ENCODE peak calls at places on chromosome 7, in eight cellular contexts. One of them, this sample, is unnamed.

GRCh38 chr7:129780257-129781127 is 169.0 kb downstream of the NRF1 start:
- DNase-seq in HCT116: peak
- DNase-seq in GM23338: peak
- DNase-seq in hepatocyte: peak
- DNase-seq in SK-N-SH: peak
- DNase-seq in neural progenitor cell: peak
- DNase-seq in MM.1S: peak
- DNase-seq in PC-3: peak
- DNase-seq in this sample: peak

GRCh38 chr7:135672560-135673359 is 10.4 kb downstream of the STMP1 start:
- DNase-seq in HCT116: peak
- DNase-seq in GM23338: peak
- DNase-seq in hepatocyte: peak
- DNase-seq in SK-N-SH: peak
- DNase-seq in neural progenitor cell: peak
- DNase-seq in MM.1S: peak
- DNase-seq in PC-3: peak
- DNase-seq in this sample: peak

GRCh38 chr7:4931932-4932331 is 27.1 kb downstream of the MMD2 start:
- DNase-seq in HCT116: peak
- DNase-seq in GM23338: peak
- DNase-seq in hepatocyte: peak
- DNase-seq in SK-N-SH: peak
- DNase-seq in neural progenitor cell: peak
- DNase-seq in MM.1S: peak
- DNase-seq in PC-3: peak
- DNase-seq in this sample: no peak

GRCh38 chr7:6453737-6454136 is 6.0 kb upstream of the DAGLB start:
- DNase-seq in HCT116: peak
- DNase-seq in GM23338: no peak
- DNase-seq in hepatocyte: peak
- DNase-seq in SK-N-SH: no peak
- DNase-seq in neural progenitor cell: no peak
- DNase-seq in MM.1S: no peak
- DNase-seq in PC-3: peak
- DNase-seq in this sample: no peak

GRCh38 chr7:130960208-130960988 is 226.4 kb upstream of the KLF14 start:
- DNase-seq in HCT116: peak
- DNase-seq in GM23338: no peak
- DNase-seq in hepatocyte: peak
- DNase-seq in SK-N-SH: no peak
- DNase-seq in neural progenitor cell: no peak
- DNase-seq in MM.1S: peak
- DNase-seq in PC-3: peak
- DNase-seq in this sample: peak

GRCh38 chr7:27966219-27966780 is 214.3 kb downstream of the JAZF1 start:
- DNase-seq in HCT116: no peak
- DNase-seq in GM23338: no peak
- DNase-seq in hepatocyte: no peak
- DNase-seq in SK-N-SH: no peak
- DNase-seq in neural progenitor cell: no peak
- DNase-seq in MM.1S: no peak
- DNase-seq in PC-3: no peak
- DNase-seq in this sample: peak

GRCh38 chr7:20260219-20260618 is 43.0 kb upstream of the MACC1 start:
- DNase-seq in HCT116: no peak
- DNase-seq in GM23338: no peak
- DNase-seq in hepatocyte: no peak
- DNase-seq in SK-N-SH: no peak
- DNase-seq in neural progenitor cell: no peak
- DNase-seq in MM.1S: no peak
- DNase-seq in PC-3: no peak
- DNase-seq in this sample: no peak

GRCh38 chr7:30240401-30240800 is 44.0 kb upstream of the ZNRF2 start:
- DNase-seq in HCT116: no peak
- DNase-seq in GM23338: no peak
- DNase-seq in hepatocyte: no peak
- DNase-seq in SK-N-SH: no peak
- DNase-seq in neural progenitor cell: no peak
- DNase-seq in MM.1S: no peak
- DNase-seq in PC-3: no peak
- DNase-seq in this sample: no peak

GRCh38 chr7:33903770-33904679 is 1.3 kb upstream of the BMPER start:
- DNase-seq in HCT116: no peak
- DNase-seq in GM23338: peak
- DNase-seq in hepatocyte: peak
- DNase-seq in SK-N-SH: peak
- DNase-seq in neural progenitor cell: peak
- DNase-seq in MM.1S: peak
- DNase-seq in PC-3: no peak
- DNase-seq in this sample: no peak

GRCh38 chr7:139987691-139988516 is 74.8 kb downstream of the PARP12 start:
- DNase-seq in HCT116: no peak
- DNase-seq in GM23338: no peak
- DNase-seq in hepatocyte: no peak
- DNase-seq in SK-N-SH: no peak
- DNase-seq in neural progenitor cell: no peak
- DNase-seq in MM.1S: no peak
- DNase-seq in PC-3: no peak
- DNase-seq in this sample: no peak

GRCh38 chr7:19508124-19508523 is 200.7 kb downstream of the POLR1F start:
- DNase-seq in HCT116: no peak
- DNase-seq in GM23338: no peak
- DNase-seq in hepatocyte: no peak
- DNase-seq in SK-N-SH: no peak
- DNase-seq in neural progenitor cell: no peak
- DNase-seq in MM.1S: no peak
- DNase-seq in PC-3: no peak
- DNase-seq in this sample: no peak

GRCh38 chr7:2734761-2735571 is 47.0 kb downstream of the AMZ1 start:
- DNase-seq in HCT116: no peak
- DNase-seq in GM23338: no peak
- DNase-seq in hepatocyte: no peak
- DNase-seq in SK-N-SH: no peak
- DNase-seq in neural progenitor cell: no peak
- DNase-seq in MM.1S: no peak
- DNase-seq in PC-3: no peak
- DNase-seq in this sample: no peak

GRCh38 chr7:137925754-137926153 is 76.1 kb downstream of the CREB3L2 start:
- DNase-seq in HCT116: no peak
- DNase-seq in GM23338: no peak
- DNase-seq in hepatocyte: no peak
- DNase-seq in SK-N-SH: no peak
- DNase-seq in neural progenitor cell: no peak
- DNase-seq in MM.1S: no peak
- DNase-seq in PC-3: no peak
- DNase-seq in this sample: no peak

GRCh38 chr7:98051118-98051744 is 55.4 kb upstream of the LMTK2 start:
- DNase-seq in HCT116: peak
- DNase-seq in GM23338: peak
- DNase-seq in hepatocyte: peak
- DNase-seq in SK-N-SH: peak
- DNase-seq in neural progenitor cell: peak
- DNase-seq in MM.1S: no peak
- DNase-seq in PC-3: no peak
- DNase-seq in this sample: peak

GRCh38 chr7:70042533-70042932 is 444.3 kb downstream of the AUTS2 start:
- DNase-seq in HCT116: no peak
- DNase-seq in GM23338: no peak
- DNase-seq in hepatocyte: peak
- DNase-seq in SK-N-SH: peak
- DNase-seq in neural progenitor cell: no peak
- DNase-seq in MM.1S: peak
- DNase-seq in PC-3: no peak
- DNase-seq in this sample: no peak

GRCh38 chr7:80478683-80479082 is 33.2 kb downstream of the GNAT3 start:
- DNase-seq in HCT116: no peak
- DNase-seq in GM23338: peak
- DNase-seq in hepatocyte: no peak
- DNase-seq in SK-N-SH: no peak
- DNase-seq in neural progenitor cell: no peak
- DNase-seq in MM.1S: no peak
- DNase-seq in PC-3: peak
- DNase-seq in this sample: no peak

GRCh38 chr7:7911339-7911738 is 57.3 kb upstream of the GLCCI1 start:
- DNase-seq in HCT116: no peak
- DNase-seq in GM23338: peak
- DNase-seq in hepatocyte: peak
- DNase-seq in SK-N-SH: no peak
- DNase-seq in neural progenitor cell: peak
- DNase-seq in MM.1S: no peak
- DNase-seq in PC-3: peak
- DNase-seq in this sample: no peak

GRCh38 chr7:151446412-151446811 is 6.5 kb upstream of the CRYGN start:
- DNase-seq in HCT116: no peak
- DNase-seq in GM23338: no peak
- DNase-seq in hepatocyte: no peak
- DNase-seq in SK-N-SH: no peak
- DNase-seq in neural progenitor cell: no peak
- DNase-seq in MM.1S: no peak
- DNase-seq in PC-3: no peak
- DNase-seq in this sample: no peak

GRCh38 chr7:96591159-96591899 is 118.3 kb downstream of the SEM1 start:
- DNase-seq in HCT116: no peak
- DNase-seq in GM23338: peak
- DNase-seq in hepatocyte: no peak
- DNase-seq in SK-N-SH: no peak
- DNase-seq in neural progenitor cell: no peak
- DNase-seq in MM.1S: no peak
- DNase-seq in PC-3: peak
- DNase-seq in this sample: no peak

GRCh38 chr7:132112632-132113031 is 463.6 kb downstream of the PLXNA4 start:
- DNase-seq in HCT116: no peak
- DNase-seq in GM23338: no peak
- DNase-seq in hepatocyte: no peak
- DNase-seq in SK-N-SH: no peak
- DNase-seq in neural progenitor cell: no peak
- DNase-seq in MM.1S: no peak
- DNase-seq in PC-3: no peak
- DNase-seq in this sample: no peak

GRCh38 chr7:158829021-158829341 is 328 bp downstream of the ESYT2 start:
- DNase-seq in HCT116: no peak
- DNase-seq in GM23338: peak
- DNase-seq in hepatocyte: peak
- DNase-seq in SK-N-SH: no peak
- DNase-seq in neural progenitor cell: peak
- DNase-seq in MM.1S: peak
- DNase-seq in PC-3: peak
- DNase-seq in this sample: peak
- TF ChIP-seq CTCF in HCT116: no peak
- TF ChIP-seq CTCF in GM23338: no peak
- TF ChIP-seq CTCF in hepatocyte: no peak
- TF ChIP-seq CTCF in SK-N-SH: no peak
- TF ChIP-seq CTCF in neural progenitor cell: no peak
- TF ChIP-seq CTCF in MM.1S: no peak
- TF ChIP-seq CTCF in PC-3: no peak
- TF ChIP-seq CTCF in this sample: peak

GRCh38 chr7:38283809-38284208 is 10.4 kb upstream of the TARP start:
- DNase-seq in HCT116: no peak
- DNase-seq in GM23338: no peak
- DNase-seq in hepatocyte: no peak
- DNase-seq in SK-N-SH: no peak
- DNase-seq in neural progenitor cell: no peak
- DNase-seq in MM.1S: no peak
- DNase-seq in PC-3: no peak
- DNase-seq in this sample: no peak
- TF ChIP-seq EZH2phosphoT487 in HCT116: no peak
- TF ChIP-seq EZH2phosphoT487 in GM23338: no peak
- TF ChIP-seq EZH2phosphoT487 in hepatocyte: no peak
- TF ChIP-seq EZH2phosphoT487 in SK-N-SH: no peak
- TF ChIP-seq EZH2phosphoT487 in neural progenitor cell: no peak
- TF ChIP-seq EZH2phosphoT487 in MM.1S: no peak
- TF ChIP-seq EZH2phosphoT487 in PC-3: no peak
- TF ChIP-seq EZH2phosphoT487 in this sample: no peak

DNA sequence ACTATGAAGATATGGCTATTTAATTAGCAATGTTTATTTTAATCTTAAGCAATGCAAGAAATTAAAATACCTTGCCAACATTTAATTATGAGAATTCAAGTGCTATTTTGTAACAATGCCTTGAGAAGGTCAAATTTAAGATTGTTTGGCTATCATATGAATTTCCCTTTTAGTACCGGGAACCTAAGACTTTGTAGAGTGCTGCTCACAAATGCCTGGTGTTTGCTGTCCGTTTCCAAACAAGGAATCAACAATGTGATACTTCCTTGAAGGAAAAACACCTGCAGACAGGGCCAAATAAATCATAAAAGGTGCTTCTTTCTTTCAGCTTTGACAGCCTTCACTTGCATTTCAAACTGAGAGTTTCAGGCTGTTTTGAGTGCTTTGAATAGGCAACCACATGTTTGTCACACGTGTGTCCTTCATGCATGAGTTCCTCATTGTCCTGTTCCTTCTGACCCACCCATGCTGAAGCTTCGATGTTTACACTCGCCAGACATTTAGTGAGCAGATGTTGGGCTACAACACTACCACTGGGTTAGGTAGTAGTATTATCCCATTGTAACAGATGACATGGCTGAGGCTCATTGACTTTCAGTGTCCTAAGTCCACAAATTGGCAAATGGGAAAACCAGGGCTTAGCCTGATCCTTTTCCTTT is 456.0 kb downstream of the PHTF2 start:
- DNase-seq in HCT116: no peak
- DNase-seq in GM23338: no peak
- DNase-seq in hepatocyte: no peak
- DNase-seq in SK-N-SH: no peak
- DNase-seq in neural progenitor cell: no peak
- DNase-seq in MM.1S: peak
- DNase-seq in PC-3: no peak
- DNase-seq in this sample: peak
- H3K4me3 ChIP-seq in HCT116: no peak
- H3K4me3 ChIP-seq in GM23338: no peak
- H3K4me3 ChIP-seq in hepatocyte: no peak
- H3K4me3 ChIP-seq in SK-N-SH: no peak
- H3K4me3 ChIP-seq in neural progenitor cell: no peak
- H3K4me3 ChIP-seq in MM.1S: no peak
- H3K4me3 ChIP-seq in PC-3: no peak
- H3K4me3 ChIP-seq in this sample: peak

GRCh38 chr7:128030263-128030998 is 806 bp downstream of the LRRC4 start:
- DNase-seq in HCT116: no peak
- DNase-seq in GM23338: peak
- DNase-seq in hepatocyte: no peak
- DNase-seq in SK-N-SH: peak
- DNase-seq in neural progenitor cell: peak
- DNase-seq in MM.1S: no peak
- DNase-seq in PC-3: no peak
- DNase-seq in this sample: no peak

GRCh38 chr7:128032605-128033235 is 1.5 kb upstream of the LRRC4 start:
- DNase-seq in HCT116: no peak
- DNase-seq in GM23338: peak
- DNase-seq in hepatocyte: no peak
- DNase-seq in SK-N-SH: no peak
- DNase-seq in neural progenitor cell: no peak
- DNase-seq in MM.1S: no peak
- DNase-seq in PC-3: no peak
- DNase-seq in this sample: no peak

GRCh38 chr7:128031901-128032604 is 816 bp upstream of the LRRC4 start:
- DNase-seq in HCT116: no peak
- DNase-seq in GM23338: peak
- DNase-seq in hepatocyte: peak
- DNase-seq in SK-N-SH: peak
- DNase-seq in neural progenitor cell: peak
- DNase-seq in MM.1S: no peak
- DNase-seq in PC-3: no peak
- DNase-seq in this sample: peak

GRCh38 chr7:128029405-128029995 is 1.7 kb downstream of the LRRC4 start:
- DNase-seq in HCT116: no peak
- DNase-seq in GM23338: no peak
- DNase-seq in hepatocyte: no peak
- DNase-seq in SK-N-SH: no peak
- DNase-seq in neural progenitor cell: no peak
- DNase-seq in MM.1S: no peak
- DNase-seq in PC-3: no peak
- DNase-seq in this sample: no peak

GRCh38 chr7:128030999-128031681 is at the start of gene LRRC4:
- DNase-seq in HCT116: no peak
- DNase-seq in GM23338: peak
- DNase-seq in hepatocyte: peak
- DNase-seq in SK-N-SH: peak
- DNase-seq in neural progenitor cell: peak
- DNase-seq in MM.1S: no peak
- DNase-seq in PC-3: no peak
- DNase-seq in this sample: peak
- TF ChIP-seq CTCF in HCT116: no peak
- TF ChIP-seq CTCF in GM23338: no peak
- TF ChIP-seq CTCF in hepatocyte: peak
- TF ChIP-seq CTCF in SK-N-SH: peak
- TF ChIP-seq CTCF in neural progenitor cell: peak
- TF ChIP-seq CTCF in MM.1S: no peak
- TF ChIP-seq CTCF in PC-3: no peak
- TF ChIP-seq CTCF in this sample: no peak

This sample was measured in OCI-LY7.